ENCODE peak calls at places on chromosomes 3 and 15, in six cellular contexts. One of them, this sample, is unnamed.

GRCh38 chr15:76333720-76334437 is 2.7 kb upstream of the ISL2 start:
- DNase-seq in esophagus squamous epithelium: no peak
- DNase-seq in esophagus muscularis mucosa: no peak
- DNase-seq in AG04450: no peak
- DNase-seq in cardiac muscle cell: no peak
- DNase-seq in left ventricle myocardium inferior: no peak
- DNase-seq in this sample: no peak

GRCh38 chr3:123813876-123814275 is 70.3 kb downstream of the MYLK start:
- DNase-seq in esophagus squamous epithelium: no peak
- DNase-seq in esophagus muscularis mucosa: no peak
- DNase-seq in AG04450: no peak
- DNase-seq in cardiac muscle cell: no peak
- DNase-seq in left ventricle myocardium inferior: no peak
- DNase-seq in this sample: no peak

GRCh38 chr3:33773627-33774026 is 24.8 kb upstream of the PDCD6IP start:
- DNase-seq in esophagus squamous epithelium: no peak
- DNase-seq in esophagus muscularis mucosa: no peak
- DNase-seq in AG04450: no peak
- DNase-seq in cardiac muscle cell: no peak
- DNase-seq in left ventricle myocardium inferior: no peak
- DNase-seq in this sample: no peak

GRCh38 chr3:195185574-195185973 is 85.4 kb downstream of the XXYLT1 start:
- DNase-seq in esophagus squamous epithelium: no peak
- DNase-seq in esophagus muscularis mucosa: no peak
- DNase-seq in AG04450: no peak
- DNase-seq in cardiac muscle cell: no peak
- DNase-seq in left ventricle myocardium inferior: no peak
- DNase-seq in this sample: no peak

GRCh38 chr15:31360843-31361763 is 34.5 kb downstream of the KLF13 start:
- DNase-seq in esophagus squamous epithelium: peak; percentile 41
- DNase-seq in esophagus muscularis mucosa: no peak
- DNase-seq in AG04450: no peak
- DNase-seq in cardiac muscle cell: no peak
- DNase-seq in left ventricle myocardium inferior: peak; percentile 52
- DNase-seq in this sample: no peak

GRCh38 chr3:40843851-40844548 is 319.2 kb downstream of the ZNF621 start:
- DNase-seq in esophagus squamous epithelium: no peak
- DNase-seq in esophagus muscularis mucosa: no peak
- DNase-seq in AG04450: no peak
- DNase-seq in cardiac muscle cell: peak; percentile 5
- DNase-seq in left ventricle myocardium inferior: no peak
- DNase-seq in this sample: no peak

GRCh38 chr15:67157779-67158366 is 92.5 kb downstream of the SMAD3 start:
- DNase-seq in esophagus squamous epithelium: no peak
- DNase-seq in esophagus muscularis mucosa: no peak
- DNase-seq in AG04450: no peak
- DNase-seq in cardiac muscle cell: no peak
- DNase-seq in left ventricle myocardium inferior: no peak
- DNase-seq in this sample: no peak

GRCh38 chr3:23712656-23713559 is 92.8 kb upstream of the UBE2E1 start:
- DNase-seq in esophagus squamous epithelium: no peak
- DNase-seq in esophagus muscularis mucosa: no peak
- DNase-seq in AG04450: peak; percentile 81
- DNase-seq in cardiac muscle cell: peak; percentile 91
- DNase-seq in left ventricle myocardium inferior: peak; percentile 27
- DNase-seq in this sample: peak; percentile 52

GRCh38 chr3:66744986-66745385 is 244.2 kb upstream of the LRIG1 start:
- DNase-seq in esophagus squamous epithelium: no peak
- DNase-seq in esophagus muscularis mucosa: no peak
- DNase-seq in AG04450: no peak
- DNase-seq in cardiac muscle cell: no peak
- DNase-seq in left ventricle myocardium inferior: no peak
- DNase-seq in this sample: no peak

DNA sequence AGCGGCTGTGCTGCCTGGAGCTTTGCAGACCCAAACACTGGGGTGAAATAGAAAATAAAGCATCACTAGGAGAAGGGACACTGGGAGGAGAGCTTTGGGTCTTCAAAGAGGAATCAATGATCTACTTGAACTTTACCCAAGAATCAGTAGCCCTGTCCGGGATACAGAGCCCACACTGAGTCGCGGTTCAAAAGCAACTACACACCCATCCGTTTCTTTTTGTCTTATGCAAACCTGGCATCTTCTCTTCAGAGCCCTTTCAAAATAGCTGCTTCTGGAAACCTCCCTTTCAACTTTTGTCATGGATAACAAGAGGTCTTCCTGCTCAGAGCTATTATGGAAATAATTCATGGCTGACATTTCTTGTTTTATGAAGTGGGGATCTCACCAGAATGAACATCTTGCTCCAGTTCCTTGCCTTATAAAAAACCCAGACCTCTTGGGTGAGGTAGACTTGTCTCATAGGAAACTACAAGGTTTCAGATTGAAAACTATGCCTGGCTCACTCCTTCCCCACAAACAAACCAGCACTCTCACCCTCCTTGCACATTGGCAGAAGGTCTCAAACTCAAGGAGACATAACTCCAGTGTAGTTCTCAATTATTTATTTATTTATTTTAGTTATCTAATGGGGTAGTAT is 115.1 kb upstream of the ARHGEF3 start:
- DNase-seq in esophagus squamous epithelium: no peak
- DNase-seq in esophagus muscularis mucosa: no peak
- DNase-seq in AG04450: no peak
- DNase-seq in cardiac muscle cell: no peak
- DNase-seq in left ventricle myocardium inferior: no peak
- DNase-seq in this sample: no peak
- H3K4me3 ChIP-seq in esophagus squamous epithelium: peak overlapping the region; percentile 38
- H3K4me3 ChIP-seq in esophagus muscularis mucosa: peak overlapping the region; percentile 35
- H3K4me3 ChIP-seq in AG04450: no peak overlapping the region
- H3K4me3 ChIP-seq in cardiac muscle cell: no peak overlapping the region
- H3K4me3 ChIP-seq in left ventricle myocardium inferior: peak overlapping the region; percentile 63
- H3K4me3 ChIP-seq in this sample: no peak overlapping the region

GRCh38 chr3:139629033-139629432 is 48.7 kb downstream of the NMNAT3 start:
- DNase-seq in esophagus squamous epithelium: no peak
- DNase-seq in esophagus muscularis mucosa: no peak
- DNase-seq in AG04450: no peak
- DNase-seq in cardiac muscle cell: peak; percentile 4
- DNase-seq in left ventricle myocardium inferior: no peak
- DNase-seq in this sample: no peak
- TF ChIP-seq CTCF in esophagus squamous epithelium: peak; percentile 50
- TF ChIP-seq CTCF in esophagus muscularis mucosa: no peak
- TF ChIP-seq CTCF in AG04450: peak; percentile 39
- TF ChIP-seq CTCF in cardiac muscle cell: peak; percentile 22
- TF ChIP-seq CTCF in left ventricle myocardium inferior: peak; percentile 8
- TF ChIP-seq CTCF in this sample: peak; percentile 44

GRCh38 chr3:30813734-30814133 is 80.7 kb downstream of the GADL1 start:
- DNase-seq in esophagus squamous epithelium: no peak
- DNase-seq in esophagus muscularis mucosa: no peak
- DNase-seq in AG04450: no peak
- DNase-seq in cardiac muscle cell: no peak
- DNase-seq in left ventricle myocardium inferior: no peak
- DNase-seq in this sample: no peak

DNA sequence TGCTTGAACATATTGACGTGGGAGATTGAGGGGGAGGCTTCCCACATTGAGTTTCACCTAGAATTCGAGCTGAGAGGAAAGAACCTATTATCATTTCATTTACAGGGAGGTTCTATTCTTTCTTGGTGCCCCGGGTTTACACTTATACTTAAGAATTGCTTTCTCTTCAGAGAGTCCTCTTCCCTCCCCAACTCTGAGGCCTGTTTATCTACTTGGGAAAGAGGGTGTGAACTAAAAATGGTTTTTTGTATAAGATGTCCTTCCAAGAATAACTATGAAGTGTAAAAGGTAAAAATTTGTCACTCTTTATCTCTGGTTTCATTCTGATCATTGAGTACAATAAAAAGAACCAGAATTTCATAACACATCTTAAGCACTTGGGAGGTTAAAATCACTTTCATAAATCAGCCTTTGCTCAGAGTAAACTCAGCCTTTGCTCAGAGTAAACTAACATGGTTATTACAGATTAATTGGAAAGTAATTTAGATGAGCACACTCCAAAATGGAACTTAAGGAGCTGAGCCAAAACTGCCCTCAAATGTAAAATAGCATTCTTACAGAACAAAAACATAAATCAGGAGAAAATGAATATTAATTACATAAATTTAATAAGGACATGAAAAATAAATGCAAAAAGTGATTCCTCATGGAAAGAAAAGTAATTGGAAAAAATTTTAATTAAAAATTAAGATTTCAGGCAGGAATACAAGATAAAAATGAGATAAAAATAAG is 75.2 kb downstream of the GADL1 start:
- DNase-seq in esophagus squamous epithelium: no peak
- DNase-seq in esophagus muscularis mucosa: no peak
- DNase-seq in AG04450: no peak
- DNase-seq in cardiac muscle cell: no peak
- DNase-seq in left ventricle myocardium inferior: no peak
- DNase-seq in this sample: no peak
- H3K27me3 ChIP-seq in esophagus squamous epithelium: no peaks in the 10 kb centered on the region
- H3K27me3 ChIP-seq in esophagus muscularis mucosa: no peaks in the 10 kb centered on the region
- H3K27me3 ChIP-seq in AG04450: no peaks in the 10 kb centered on the region
- H3K27me3 ChIP-seq in cardiac muscle cell: no peaks in the 10 kb centered on the region
- H3K27me3 ChIP-seq in left ventricle myocardium inferior: no peaks in the 10 kb centered on the region
- H3K27me3 ChIP-seq in this sample: no peaks in the 10 kb centered on the region

GRCh38 chr15:91981802-91982201 is 128.3 kb downstream of the SLCO3A1 start:
- DNase-seq in esophagus squamous epithelium: no peak
- DNase-seq in esophagus muscularis mucosa: no peak
- DNase-seq in AG04450: no peak
- DNase-seq in cardiac muscle cell: no peak
- DNase-seq in left ventricle myocardium inferior: no peak
- DNase-seq in this sample: no peak

GRCh38 chr15:91984006-91984405 is 130.5 kb downstream of the SLCO3A1 start:
- DNase-seq in esophagus squamous epithelium: no peak
- DNase-seq in esophagus muscularis mucosa: no peak
- DNase-seq in AG04450: no peak
- DNase-seq in cardiac muscle cell: peak; percentile 44
- DNase-seq in left ventricle myocardium inferior: no peak
- DNase-seq in this sample: no peak

GRCh38 chr15:91985297-91985696 is 131.8 kb downstream of the SLCO3A1 start:
- DNase-seq in esophagus squamous epithelium: no peak
- DNase-seq in esophagus muscularis mucosa: no peak
- DNase-seq in AG04450: no peak
- DNase-seq in cardiac muscle cell: no peak
- DNase-seq in left ventricle myocardium inferior: no peak
- DNase-seq in this sample: no peak

GRCh38 chr15:91982401-91982800 is 128.9 kb downstream of the SLCO3A1 start:
- DNase-seq in esophagus squamous epithelium: no peak
- DNase-seq in esophagus muscularis mucosa: no peak
- DNase-seq in AG04450: no peak
- DNase-seq in cardiac muscle cell: no peak
- DNase-seq in left ventricle myocardium inferior: no peak
- DNase-seq in this sample: no peak

GRCh38 chr15:91980502-91981267 is 127.2 kb downstream of the SLCO3A1 start:
- DNase-seq in esophagus squamous epithelium: no peak
- DNase-seq in esophagus muscularis mucosa: no peak
- DNase-seq in AG04450: no peak
- DNase-seq in cardiac muscle cell: no peak
- DNase-seq in left ventricle myocardium inferior: no peak
- DNase-seq in this sample: no peak
- H3K4me3 ChIP-seq in esophagus squamous epithelium: no peak overlapping the region
- H3K4me3 ChIP-seq in esophagus muscularis mucosa: no peak overlapping the region
- H3K4me3 ChIP-seq in AG04450: no peak overlapping the region
- H3K4me3 ChIP-seq in cardiac muscle cell: no peak overlapping the region
- H3K4me3 ChIP-seq in left ventricle myocardium inferior: peak overlapping the region; percentile 32
- H3K4me3 ChIP-seq in this sample: no peak overlapping the region

GRCh38 chr15:97683816-97684215 is 276.7 kb upstream of the ARRDC4 start:
- DNase-seq in esophagus squamous epithelium: no peak
- DNase-seq in esophagus muscularis mucosa: no peak
- DNase-seq in AG04450: no peak
- DNase-seq in cardiac muscle cell: no peak
- DNase-seq in left ventricle myocardium inferior: no peak
- DNase-seq in this sample: no peak

GRCh38 chr15:97680606-97681220 is 279.8 kb upstream of the ARRDC4 start:
- DNase-seq in esophagus squamous epithelium: no peak
- DNase-seq in esophagus muscularis mucosa: no peak
- DNase-seq in AG04450: no peak
- DNase-seq in cardiac muscle cell: no peak
- DNase-seq in left ventricle myocardium inferior: no peak
- DNase-seq in this sample: no peak

GRCh38 chr15:97688177-97688576 is 272.3 kb upstream of the ARRDC4 start:
- DNase-seq in esophagus squamous epithelium: no peak
- DNase-seq in esophagus muscularis mucosa: no peak
- DNase-seq in AG04450: no peak
- DNase-seq in cardiac muscle cell: no peak
- DNase-seq in left ventricle myocardium inferior: no peak
- DNase-seq in this sample: no peak

GRCh38 chr15:97686324-97686723 is 274.2 kb upstream of the ARRDC4 start:
- DNase-seq in esophagus squamous epithelium: no peak
- DNase-seq in esophagus muscularis mucosa: no peak
- DNase-seq in AG04450: no peak
- DNase-seq in cardiac muscle cell: no peak
- DNase-seq in left ventricle myocardium inferior: no peak
- DNase-seq in this sample: no peak

GRCh38 chr15:97684249-97684648 is 276.3 kb upstream of the ARRDC4 start:
- DNase-seq in esophagus squamous epithelium: no peak
- DNase-seq in esophagus muscularis mucosa: no peak
- DNase-seq in AG04450: no peak
- DNase-seq in cardiac muscle cell: no peak
- DNase-seq in left ventricle myocardium inferior: no peak
- DNase-seq in this sample: no peak
- TF ChIP-seq CTCF in esophagus squamous epithelium: no peak
- TF ChIP-seq CTCF in esophagus muscularis mucosa: no peak
- TF ChIP-seq CTCF in AG04450: no peak
- TF ChIP-seq CTCF in cardiac muscle cell: no peak
- TF ChIP-seq CTCF in left ventricle myocardium inferior: no peak
- TF ChIP-seq CTCF in this sample: no peak

GRCh38 chr3:156132313-156132712 is 11.9 kb downstream of the KCNAB1 start:
- DNase-seq in esophagus squamous epithelium: no peak
- DNase-seq in esophagus muscularis mucosa: no peak
- DNase-seq in AG04450: no peak
- DNase-seq in cardiac muscle cell: no peak
- DNase-seq in left ventricle myocardium inferior: no peak
- DNase-seq in this sample: no peak
- H3K27me3 ChIP-seq in esophagus squamous epithelium: no peaks in the 10 kb centered on the region
- H3K27me3 ChIP-seq in esophagus muscularis mucosa: no peaks in the 10 kb centered on the region
- H3K27me3 ChIP-seq in AG04450: peaks cover 2% of the 10 kb centered on the region
- H3K27me3 ChIP-seq in cardiac muscle cell: no peaks in the 10 kb centered on the region
- H3K27me3 ChIP-seq in left ventricle myocardium inferior: no peaks in the 10 kb centered on the region
- H3K27me3 ChIP-seq in this sample: no peaks in the 10 kb centered on the region

GRCh38 chr3:171028025-171028778 is 1.7 kb upstream of the SLC2A2 start:
- DNase-seq in esophagus squamous epithelium: no peak
- DNase-seq in esophagus muscularis mucosa: no peak
- DNase-seq in AG04450: peak; percentile 79
- DNase-seq in cardiac muscle cell: peak; percentile 92
- DNase-seq in left ventricle myocardium inferior: peak; percentile 54
- DNase-seq in this sample: peak; percentile 59
- H3K4me3 ChIP-seq in esophagus squamous epithelium: peak overlapping the region; percentile 31
- H3K4me3 ChIP-seq in esophagus muscularis mucosa: peak overlapping the region; percentile 42
- H3K4me3 ChIP-seq in AG04450: peak overlapping the region; percentile 44
- H3K4me3 ChIP-seq in cardiac muscle cell: peak overlapping the region; percentile 0
- H3K4me3 ChIP-seq in left ventricle myocardium inferior: peak overlapping the region; percentile 63
- H3K4me3 ChIP-seq in this sample: peak overlapping the region; percentile 12

GRCh38 chr15:73244333-73244732 is 124.4 kb downstream of the HCN4 start:
- DNase-seq in esophagus squamous epithelium: no peak
- DNase-seq in esophagus muscularis mucosa: no peak
- DNase-seq in AG04450: no peak
- DNase-seq in cardiac muscle cell: no peak
- DNase-seq in left ventricle myocardium inferior: no peak
- DNase-seq in this sample: no peak
- TF ChIP-seq CTCF in esophagus squamous epithelium: peak; percentile 51
- TF ChIP-seq CTCF in esophagus muscularis mucosa: no peak
- TF ChIP-seq CTCF in AG04450: peak; percentile 13
- TF ChIP-seq CTCF in cardiac muscle cell: peak; percentile 30
- TF ChIP-seq CTCF in left ventricle myocardium inferior: peak; percentile 14
- TF ChIP-seq CTCF in this sample: peak; percentile 47

This sample was measured in kidney epithelial cell.